ENCODE peak calls at places on chromosome 12, in eight cellular contexts. Z, M, H, K, S, D, J and G are unnamed samples.

GRCh38 chr12:52005903-52006703 is 643 bp upstream of the TAMALIN start:
- DNase-seq in Z (no peak), M (no peak), H (no peak), K (peak; percentile 65), S (no peak), D (no peak), J (no peak), G (peak; percentile 46)

GRCh38 chr12:131315601-131316000 is 361.9 kb downstream of the ADGRD1 start:
- DNase-seq in Z (no peak), M (no peak), H (no peak), K (no peak), S (no peak), D (no peak), J (no peak), G (no peak)

GRCh38 chr12:8829621-8830020 is 7.2 kb downstream of the A2ML1 start:
- DNase-seq in Z (no peak), M (no peak), H (no peak), K (no peak), S (no peak), D (no peak), J (no peak), G (peak; percentile 13)

GRCh38 chr12:78959556-78959955 is 95.0 kb downstream of the SYT1 start:
- DNase-seq in Z (no peak), M (no peak), H (no peak), K (no peak), S (no peak), D (no peak), J (no peak), G (no peak)

GRCh38 chr12:66756631-66757030 is 77.8 kb upstream of the GRIP1 start:
- DNase-seq in Z (no peak), M (no peak), H (no peak), K (no peak), S (no peak), D (no peak), J (no peak), G (no peak)

GRCh38 chr12:76883826-76884225 is 5.0 kb upstream of the CSRP2 start:
- DNase-seq in Z (no peak), M (peak; percentile 27), H (peak; percentile 74), K (no peak), S (no peak), D (peak; percentile 77), J (no peak), G (no peak)

GRCh38 chr12:89567691-89568239 is 41.9 kb upstream of the POC1B start:
- DNase-seq in Z (no peak), M (peak; percentile 68), H (no peak), K (no peak), S (no peak), D (no peak), J (no peak), G (no peak)

GRCh38 chr12:20398720-20399119 is 30.4 kb downstream of the PDE3A start:
- DNase-seq in Z (no peak), M (no peak), H (no peak), K (no peak), S (no peak), D (no peak), J (no peak), G (no peak)

GRCh38 chr12:53532026-53532425 is 24.7 kb upstream of the NPFF start:
- DNase-seq in Z (no peak), M (no peak), H (no peak), K (no peak), S (no peak), D (no peak), J (no peak), G (no peak)

GRCh38 chr12:4141344-4142270 is 132.0 kb upstream of the CCND2 start:
- DNase-seq in Z (no peak), M (no peak), H (no peak), K (no peak), S (no peak), D (no peak), J (no peak), G (no peak)

GRCh38 chr12:117032593-117033381 is 66.4 kb downstream of the TESC start:
- DNase-seq in Z (no peak), M (no peak), H (no peak), K (no peak), S (no peak), D (peak; percentile 47), J (no peak), G (no peak)

GRCh38 chr12:67915335-67915851 is 73.9 kb upstream of the IFNG-AS1 start:
- DNase-seq in Z (no peak), M (no peak), H (no peak), K (no peak), S (no peak), D (no peak), J (no peak), G (peak; percentile 37)

GRCh38 chr12:67430708-67431335 is 161.7 kb downstream of the CAND1 start:
- DNase-seq in Z (peak; percentile 19), M (no peak), H (peak; percentile 74), K (peak; percentile 41), S (no peak), D (no peak), J (no peak), G (no peak)

GRCh38 chr12:54159140-54159539 is 29.6 kb downstream of the SMUG1 start:
- DNase-seq in Z (no peak), M (peak; percentile 17), H (no peak), K (no peak), S (peak; percentile 86), D (no peak), J (peak; percentile 61), G (peak; percentile 36)

GRCh38 chr12:124694846-124695497 is 127.6 kb upstream of the NCOR2 start:
- DNase-seq in Z (no peak), M (peak; percentile 93), H (peak; percentile 69), K (no peak), S (no peak), D (peak; percentile 98), J (no peak), G (no peak)

DNA sequence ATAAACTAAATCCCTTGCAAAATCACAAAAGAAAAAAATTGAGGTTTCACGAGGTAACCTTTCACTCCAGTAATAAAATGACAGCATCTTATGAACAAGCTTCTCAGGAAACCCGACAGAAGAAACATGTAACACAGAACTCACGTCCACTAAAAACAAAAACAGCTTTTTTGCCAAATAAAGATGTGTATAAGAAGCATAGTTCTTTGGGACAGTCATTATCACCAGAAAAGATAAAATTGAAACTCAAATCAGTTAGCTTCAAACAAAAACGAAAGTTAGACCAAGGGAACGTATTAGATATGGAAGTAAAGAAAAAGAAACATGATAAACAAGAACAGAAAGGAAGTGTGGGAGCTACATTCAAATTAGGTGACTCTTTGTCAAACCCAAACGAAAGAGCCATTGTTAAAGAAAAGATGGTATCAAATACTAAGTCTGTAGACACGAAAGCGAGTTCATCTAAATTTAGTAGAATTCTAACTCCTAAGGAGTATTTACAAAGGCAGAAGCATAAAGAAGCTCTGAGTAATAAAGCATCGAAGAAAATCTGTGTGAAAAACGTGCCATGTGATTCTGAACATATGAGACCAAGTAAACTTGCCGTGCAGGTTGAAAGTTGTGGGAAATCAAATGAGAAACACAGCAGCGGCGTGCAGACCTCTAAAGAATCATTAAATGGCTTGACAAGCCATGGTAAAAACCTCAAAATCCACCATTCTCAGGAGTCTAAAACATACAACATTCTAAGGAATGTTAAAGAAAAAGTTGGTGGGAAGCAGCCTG is 25.8 kb downstream of the RESF1 start:
- DNase-seq in Z (no peak), M (no peak), H (no peak), K (no peak), S (no peak), D (no peak), J (no peak), G (no peak)
- H3K9me3 ChIP-seq in Z (no peaks in the 10 kb centered on the region), M (no peaks in the 10 kb centered on the region), H (peaks cover 34% of the 10 kb centered on the region), K (peaks cover 2% of the 10 kb centered on the region), S (peaks cover 4% of the 10 kb centered on the region), D (no peaks in the 10 kb centered on the region), J (peaks cover 9% of the 10 kb centered on the region), G (peaks cover 2% of the 10 kb centered on the region)

GRCh38 chr12:132731574-132731973 is 20.9 kb downstream of the PGAM5 start:
- DNase-seq in Z (no peak), M (no peak), H (no peak), K (no peak), S (no peak), D (no peak), J (no peak), G (no peak)

GRCh38 chr12:132729541-132730320 is 19.1 kb downstream of the PGAM5 start:
- DNase-seq in Z (peak; percentile 23), M (peak; percentile 17), H (no peak), K (no peak), S (no peak), D (no peak), J (no peak), G (no peak)

GRCh38 chr12:132734206-132734605 is 23.6 kb downstream of the PGAM5 start:
- DNase-seq in Z (no peak), M (no peak), H (no peak), K (no peak), S (no peak), D (no peak), J (no peak), G (no peak)

GRCh38 chr12:132727091-132727794 is 16.6 kb downstream of the PGAM5 start:
- DNase-seq in Z (no peak), M (no peak), H (no peak), K (no peak), S (no peak), D (no peak), J (no peak), G (no peak)

GRCh38 chr12:132730353-132730752 is 19.7 kb downstream of the PGAM5 start:
- DNase-seq in Z (no peak), M (no peak), H (no peak), K (no peak), S (no peak), D (no peak), J (no peak), G (no peak)
- H3K4me3 ChIP-seq in Z (no peak overlapping the region), M (no peak overlapping the region), H (no peak overlapping the region), K (no peak overlapping the region), S (no peak overlapping the region), D (no peak overlapping the region), J (no peak overlapping the region), G (no peak overlapping the region)

DNA sequence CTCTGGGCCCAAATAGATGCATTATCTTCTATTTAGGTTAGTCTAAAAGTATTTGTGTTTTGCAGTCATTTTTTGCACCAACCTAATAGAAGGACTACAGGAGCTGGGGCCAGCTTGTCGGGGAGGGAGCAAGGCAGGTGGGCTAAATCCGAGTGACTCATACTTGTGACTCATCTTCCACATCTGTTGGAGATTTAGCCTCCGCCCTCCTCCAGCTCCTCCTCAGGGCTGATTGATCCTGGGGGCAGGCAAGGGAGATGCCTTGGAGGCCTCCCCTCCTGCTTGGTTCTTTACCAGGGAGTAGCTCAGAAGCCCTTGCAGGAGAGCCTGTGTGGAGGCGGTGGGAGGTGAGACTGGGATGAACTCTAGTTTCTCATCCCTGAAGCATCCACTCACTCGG is 27.9 kb downstream of the RHOF start:
- DNase-seq in Z (peak; percentile 79), M (peak; percentile 58), H (no peak), K (no peak), S (peak; percentile 45), D (peak; percentile 94), J (no peak), G (no peak)
- H3K9me3 ChIP-seq in Z (no peaks in the 10 kb centered on the region), M (no peaks in the 10 kb centered on the region), H (no peaks in the 10 kb centered on the region), K (peaks cover 2% of the 10 kb centered on the region), S (no peaks in the 10 kb centered on the region), D (no peaks in the 10 kb centered on the region), J (no peaks in the 10 kb centered on the region), G (no peaks in the 10 kb centered on the region)

DNA sequence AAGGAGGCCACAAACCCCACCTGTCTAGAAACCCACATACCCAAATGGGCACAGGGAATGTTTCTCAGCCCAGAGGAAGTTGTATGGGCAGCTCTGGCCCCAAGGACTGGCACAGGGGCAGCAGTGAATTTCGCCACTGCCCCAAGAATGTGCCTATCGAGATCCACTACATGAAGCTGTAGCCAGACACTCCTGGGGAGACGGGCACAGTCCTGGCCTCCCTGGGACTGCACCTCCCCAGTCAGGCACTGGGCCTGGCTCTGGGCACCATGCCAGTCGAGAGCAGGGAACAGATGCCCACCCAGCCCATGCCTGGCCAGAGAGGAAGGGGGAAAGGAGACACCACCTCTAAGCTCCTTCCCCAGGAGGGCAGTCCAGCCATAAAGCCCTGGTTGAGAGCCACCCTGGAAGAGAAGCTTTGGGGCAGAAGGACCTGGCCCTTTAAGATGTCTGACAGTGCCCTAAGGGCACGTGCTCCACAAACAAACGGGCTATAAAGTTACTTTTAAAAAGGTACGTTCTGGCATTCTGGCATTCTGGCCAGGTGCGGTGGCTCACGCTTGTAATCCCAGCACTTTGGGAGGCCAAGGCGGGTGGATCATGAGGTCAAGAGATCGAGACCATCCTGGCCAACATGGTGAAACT is 8.4 kb downstream of the ADCY6 start:
- DNase-seq in Z (no peak), M (no peak), H (no peak), K (no peak), S (no peak), D (no peak), J (no peak), G (no peak)
- H3K4me3 ChIP-seq in Z (no peak overlapping the region), M (no peak overlapping the region), H (peak overlapping the region; percentile 39), K (no peak overlapping the region), S (no peak overlapping the region), D (no peak overlapping the region), J (no peak overlapping the region), G (no peak overlapping the region)